ENCODE peak calls at places on chromosome 20, in five cellular contexts. E is psoas muscle, I is ovary, V is mesenchymal stem cell, T is GM23338. Y is an unnamed sample.
A peak's percentile ranks its signal among the peaks of the same experiment; 100 is the strongest.

GRCh38 chr20:23658336-23658735 is 20.6 kb upstream of the CST3 start:
- DNase-seq in V (no peak), T (no peak), I (no peak), E (no peak), Y (no peak)

GRCh38 chr20:58045579-58045978 is 182.9 kb downstream of the ANKRD60 start:
- DNase-seq in I (no peak), V (no peak), E (no peak), T (no peak), Y (no peak)

GRCh38 chr20:408843-409696 is 971 bp downstream of the RBCK1 start:
- DNase-seq in E (no peak), I (no peak), V (no peak), T (no peak), Y (no peak)

GRCh38 chr20:21936261-21936660 is 230.8 kb downstream of the PAX1 start:
- DNase-seq in I (no peak), E (no peak), T (no peak), V (no peak), Y (no peak)

GRCh38 chr20:41697861-41698559 is 79.8 kb upstream of the CHD6 start:
- DNase-seq in E (no peak), I (no peak), T (peak; percentile 77), V (peak; percentile 42), Y (peak; percentile 8)

GRCh38 chr20:4774209-4774608 is 52.5 kb downstream of the PRND start:
- DNase-seq in E (no peak), V (peak; percentile 32), T (no peak), I (no peak), Y (no peak)

GRCh38 chr20:4985658-4986057 is 15.7 kb downstream of the SLC23A2 start:
- DNase-seq in E (no peak), V (no peak), T (no peak), I (no peak), Y (no peak)

GRCh38 chr20:8131598-8132014 is 460 bp upstream of the PLCB1 start:
- DNase-seq in E (no peak), I (no peak), V (no peak), T (no peak), Y (no peak)

GRCh38 chr20:32984196-32984595 is 20.0 kb downstream of the SUN5 start:
- DNase-seq in V (no peak), T (peak; percentile 57), E (no peak), I (no peak), Y (no peak)

GRCh38 chr20:22180244-22180643 is 404.1 kb downstream of the FOXA2 start:
- DNase-seq in V (no peak), I (no peak), T (peak; percentile 58), E (no peak), Y (no peak)

GRCh38 chr20:49132995-49133451 is 55.1 kb downstream of the STAU1 start:
- DNase-seq in E (no peak), T (peak; percentile 79), I (no peak), V (peak; percentile 79), Y (peak; percentile 59)

GRCh38 chr20:46055269-46055668 is 26.3 kb downstream of the SLC12A5 start:
- DNase-seq in V (no peak), I (no peak), E (no peak), T (no peak), Y (no peak)

GRCh38 chr20:56347628-56348305 is 11.0 kb upstream of the FAM210B start:
- DNase-seq in T (peak; percentile 44), I (no peak), V (no peak), E (no peak), Y (no peak)

GRCh38 chr20:22974354-22974753 is 60.8 kb upstream of the SSTR4 start:
- DNase-seq in T (peak; percentile 65), E (no peak), V (peak; percentile 21), I (no peak), Y (no peak)

GRCh38 chr20:50286609-50287008 is 96.0 kb downstream of the CEBPB start:
- DNase-seq in I (peak; percentile 83), T (no peak), V (peak; percentile 85), E (peak; percentile 81), Y (peak; percentile 87)

GRCh38 chr20:51128198-51128597 is 105.3 kb upstream of the KCNG1 start:
- DNase-seq in E (no peak), T (no peak), I (no peak), V (peak; percentile 92), Y (peak; percentile 88)

GRCh38 chr20:57622201-57622570 is 2.0 kb upstream of the ZBP1 start:
- DNase-seq in E (no peak), V (no peak), I (no peak), T (no peak), Y (no peak)

DNA sequence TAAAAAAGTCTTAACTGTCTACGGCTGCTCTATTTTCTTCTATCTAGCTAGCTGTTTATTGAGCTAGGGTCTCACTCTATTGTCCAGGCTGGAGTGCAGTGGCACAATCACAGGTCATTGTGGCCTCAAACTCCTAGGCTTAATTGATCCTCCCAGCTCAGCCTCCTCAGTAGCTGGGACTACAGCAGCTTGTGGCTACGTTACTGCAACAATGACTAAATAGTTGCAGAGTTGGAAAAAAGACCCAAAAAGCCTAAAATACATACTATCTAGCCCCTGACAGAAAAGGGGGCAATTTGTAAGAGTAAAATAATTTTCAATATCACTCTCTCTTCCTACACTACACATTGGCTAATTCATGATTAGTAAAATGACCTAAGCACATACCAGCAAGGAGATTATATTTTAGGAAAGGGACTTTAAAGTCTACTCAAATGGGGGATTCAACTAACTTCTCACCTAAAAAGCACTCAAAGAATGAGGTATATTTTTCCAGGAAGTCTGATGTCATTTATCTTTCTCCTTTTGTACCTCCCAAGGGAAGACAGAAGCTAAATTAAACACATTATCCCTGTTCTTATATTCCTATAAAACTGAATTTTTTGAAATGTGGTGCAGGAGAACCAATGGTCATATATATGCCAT is 82.8 kb downstream of the ZMYND8 start:
- DNase-seq in V (peak; percentile 52), I (no peak), T (no peak), E (no peak), Y (peak; percentile 81)
- H3K27ac ChIP-seq in V (peak overlapping the region; percentile 90), I (peak overlapping the region; percentile 52), T (peak overlapping the region; percentile 61), E (peak overlapping the region; percentile 38), Y (peak overlapping the region; percentile 97)

DNA sequence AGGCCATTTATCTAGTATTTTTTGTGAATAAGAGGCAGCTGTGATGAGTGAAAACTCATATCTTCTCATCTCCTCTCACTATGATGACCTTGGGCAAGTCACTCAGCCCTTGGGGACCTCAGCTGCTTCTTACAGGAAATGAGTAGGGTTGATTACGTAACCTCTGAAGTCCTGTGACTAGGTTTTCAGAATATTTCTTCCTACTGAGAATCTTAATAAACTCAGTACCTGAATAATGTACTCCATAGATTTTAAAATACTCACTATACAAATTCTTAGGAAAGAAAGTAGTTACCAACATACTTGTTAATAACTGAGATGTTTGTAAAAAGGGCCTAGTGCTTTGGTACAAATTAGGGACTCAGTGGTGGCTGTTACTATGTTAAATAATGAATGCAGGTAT is 60.8 kb downstream of the RPRD1B start:
- DNase-seq in V (peak; percentile 86), T (no peak), E (peak; percentile 65), I (no peak), Y (peak; percentile 70)
- H3K27ac ChIP-seq in V (no peak overlapping the region), T (no peak overlapping the region), E (peak overlapping the region; percentile 56), I (no peak overlapping the region), Y (peak overlapping the region; percentile 10)

GRCh38 chr20:19275630-19276071 is 63.2 kb downstream of the SLC24A3 start:
- DNase-seq in E (peak; percentile 29), V (no peak), T (no peak), I (peak; percentile 95), Y (no peak)
- H3K27ac ChIP-seq in E (peak overlapping the region; percentile 65), V (no peak overlapping the region), T (no peak overlapping the region), I (peak overlapping the region; percentile 86), Y (no peak overlapping the region)

DNA sequence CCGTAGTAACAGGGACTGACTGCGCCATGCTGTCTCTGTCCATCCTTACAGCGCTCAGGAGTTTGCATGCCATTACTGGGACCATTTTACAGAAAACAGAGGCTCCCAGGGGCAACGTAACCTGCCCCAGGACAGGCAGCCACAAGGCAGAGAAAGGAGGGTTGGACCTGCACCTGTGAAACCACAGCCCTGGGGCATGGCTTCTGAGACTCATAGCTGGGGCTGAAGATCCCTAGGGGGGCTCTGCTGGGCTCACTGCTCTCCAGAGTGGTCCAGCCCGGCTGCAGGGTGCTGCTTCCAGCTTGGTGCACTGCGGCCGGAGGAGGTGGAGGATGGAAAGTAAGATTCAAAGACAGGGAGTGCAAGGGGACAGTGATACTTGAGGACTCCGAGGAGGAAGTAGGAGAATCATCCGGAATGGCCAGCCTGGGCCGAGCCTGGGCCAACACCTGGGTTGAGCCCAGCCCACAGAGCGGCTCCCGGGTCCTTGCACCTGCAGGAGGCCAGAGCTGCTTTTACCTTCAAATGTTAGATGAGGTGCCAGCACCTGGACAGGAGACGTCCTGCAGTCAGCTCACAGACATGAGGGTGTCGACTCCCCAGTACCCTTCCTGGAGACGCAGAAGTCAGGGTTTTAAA is 183.2 kb downstream of the CDH4 start:
- DNase-seq in E (no peak), I (no peak), V (no peak), T (no peak), Y (no peak)
- H3K27ac ChIP-seq in E (no peak overlapping the region), I (no peak overlapping the region), V (no peak overlapping the region), T (peak overlapping the region; percentile 99), Y (no peak overlapping the region)

DNA sequence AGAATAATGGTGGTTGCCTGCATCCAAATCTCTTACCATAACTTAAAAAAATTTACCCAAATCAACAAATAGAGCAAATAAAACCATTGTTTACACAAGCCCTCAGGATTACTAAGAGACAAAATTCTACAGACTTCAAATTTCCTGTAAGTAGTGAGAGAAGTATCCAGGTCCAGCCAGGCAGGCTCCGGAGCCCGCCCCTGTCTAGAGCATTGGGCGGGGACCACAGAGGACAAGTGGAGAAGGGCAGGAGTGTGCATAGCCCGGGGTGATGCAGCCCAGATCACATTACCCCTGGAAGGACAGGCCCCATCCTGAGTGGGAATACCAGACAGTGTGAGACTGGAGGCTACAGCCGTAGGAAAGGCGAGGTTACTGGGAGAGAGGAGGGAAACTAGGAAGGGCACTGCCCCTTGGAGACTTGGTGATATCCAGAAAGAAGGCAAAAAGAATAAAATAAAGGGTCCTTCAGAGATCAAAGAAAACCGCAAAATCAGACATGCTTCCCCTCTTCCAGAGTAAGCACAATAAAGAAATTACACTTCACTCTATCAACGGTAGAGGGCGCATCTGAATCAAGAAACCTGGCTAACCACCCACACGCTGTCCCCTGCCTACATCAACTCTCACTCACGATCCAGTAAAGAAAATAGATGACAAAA is 26.6 kb downstream of the RIN2 start:
- DNase-seq in E (peak; percentile 44), T (peak; percentile 89), V (peak; percentile 90), I (peak; percentile 24), Y (peak; percentile 77)
- H3K27ac ChIP-seq in E (peak overlapping the region; percentile 63), T (no peak overlapping the region), V (peak overlapping the region; percentile 97), I (no peak overlapping the region), Y (peak overlapping the region; percentile 85)

GRCh38 chr20:54337131-54337530 is 129.2 kb downstream of the PFDN4 start:
- DNase-seq in E (no peak), V (no peak), I (no peak), T (no peak), Y (no peak)
- H3K27ac ChIP-seq in E (no peak overlapping the region), V (no peak overlapping the region), I (no peak overlapping the region), T (no peak overlapping the region), Y (no peak overlapping the region)

DNA sequence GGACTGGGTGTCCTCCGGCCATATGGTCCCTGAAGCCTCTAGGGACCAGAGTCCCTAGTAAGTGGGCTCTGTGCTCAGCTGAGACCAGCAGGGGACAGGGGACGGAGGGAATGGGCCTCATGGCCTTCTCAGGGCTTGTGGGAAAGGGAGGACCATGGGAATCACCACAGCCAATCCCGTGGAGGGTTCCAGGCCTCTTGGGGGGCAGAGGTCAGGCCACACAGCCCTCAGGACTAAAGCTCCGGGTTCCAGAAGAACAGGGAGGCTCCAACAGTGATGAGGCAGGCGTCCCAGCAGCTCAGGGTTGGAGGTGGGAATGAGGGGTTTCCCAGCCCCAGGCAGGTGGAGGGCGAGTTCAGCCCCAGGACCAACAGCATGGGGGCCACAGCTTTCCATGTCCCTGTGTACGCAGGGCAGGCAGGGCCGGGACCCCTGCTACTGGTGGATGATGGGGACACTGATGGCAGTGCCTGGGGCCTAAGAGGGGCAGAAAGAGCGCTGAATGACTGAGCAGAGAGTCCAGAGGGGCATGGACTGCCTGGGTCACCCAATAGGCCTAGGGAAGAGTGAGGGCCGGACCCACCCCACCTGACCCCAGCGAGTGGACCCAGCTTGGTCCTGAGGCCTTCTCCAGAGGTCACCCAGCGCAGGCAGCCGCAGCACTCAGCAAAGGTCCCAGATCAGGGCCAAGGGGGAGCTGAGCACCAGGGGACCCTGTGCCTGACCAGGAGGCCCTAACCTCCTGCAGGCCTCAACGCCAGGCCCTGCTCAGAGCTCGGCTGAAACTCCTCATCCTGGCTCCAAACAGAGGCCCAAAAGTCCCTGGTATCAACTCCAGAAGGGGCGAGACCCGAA is 8.8 kb downstream of the MYL9 start:
- DNase-seq in I (no peak), T (no peak), V (no peak), E (peak; percentile 24), Y (no peak)
- H3K27ac ChIP-seq in I (peak overlapping the region; percentile 58), T (no peak overlapping the region), V (no peak overlapping the region), E (no peak overlapping the region), Y (no peak overlapping the region)

Y was measured in astrocyte.